ENCODE peak calls at places on chromosome 15, in six cellular contexts. W, B, G, L, R and F are unnamed samples.

GRCh38 chr15:40063563-40064011 is 24.6 kb upstream of the SRP14 start:
- DNase-seq in W (no peak), B (no peak), G (no peak), L (no peak), R (no peak), F (peak)

GRCh38 chr15:40536501-40536900 is 28.3 kb downstream of the CCDC32 start:
- DNase-seq in W (no peak), B (no peak), G (no peak), L (no peak), R (no peak), F (no peak)

GRCh38 chr15:58761010-58761388 is 10.1 kb upstream of the MINDY2 start:
- DNase-seq in W (no peak), B (no peak), G (no peak), L (peak), R (no peak), F (no peak)

GRCh38 chr15:45454825-45455224 is 67.7 kb downstream of the SLC30A4 start:
- DNase-seq in W (peak), B (peak), G (peak), L (peak), R (peak), F (peak)

GRCh38 chr15:62250176-62250575 is 85.1 kb upstream of the C2CD4B start:
- DNase-seq in W (no peak), B (no peak), G (no peak), L (no peak), R (no peak), F (no peak)

GRCh38 chr15:51888593-51889195 is 59.2 kb downstream of the TMOD3 start:
- DNase-seq in W (no peak), B (no peak), G (no peak), L (peak), R (no peak), F (no peak)

GRCh38 chr15:41950127-41950483 is 22.3 kb downstream of the EHD4 start:
- DNase-seq in W (no peak), B (no peak), G (no peak), L (no peak), R (no peak), F (no peak)

GRCh38 chr15:50143255-50143860 is 24.3 kb upstream of the ATP8B4 start:
- DNase-seq in W (no peak), B (no peak), G (no peak), L (no peak), R (no peak), F (no peak)

GRCh38 chr15:87762110-87762509 is 494.4 kb downstream of the NTRK3 start:
- DNase-seq in W (no peak), B (no peak), G (no peak), L (no peak), R (no peak), F (no peak)

GRCh38 chr15:56468271-56468912 is 3.5 kb upstream of the MNS1 start:
- DNase-seq in W (no peak), B (no peak), G (no peak), L (no peak), R (no peak), F (no peak)

GRCh38 chr15:67902579-67902979 is 62.7 kb upstream of the RNU6-1 start:
- DNase-seq in W (no peak), B (no peak), G (no peak), L (no peak), R (no peak), F (no peak)

GRCh38 chr15:94206463-94207167 is 24.7 kb upstream of the MCTP2 start:
- DNase-seq in W (peak), B (peak), G (peak), L (no peak), R (no peak), F (no peak)

GRCh38 chr15:78440375-78441373 is 2.7 kb downstream of the IREB2 start:
- DNase-seq in W (no peak), B (no peak), G (no peak), L (no peak), R (no peak), F (no peak)

GRCh38 chr15:45407786-45408185 is 29.4 kb upstream of the GATM start:
- DNase-seq in W (no peak), B (no peak), G (no peak), L (no peak), R (no peak), F (no peak)

GRCh38 chr15:52232327-52232726 is 41.1 kb upstream of the GNB5 start:
- DNase-seq in W (no peak), B (no peak), G (no peak), L (no peak), R (no peak), F (no peak)

GRCh38 chr15:36601497-36601932 is 22.1 kb downstream of the CDIN1 start:
- DNase-seq in W (no peak), B (no peak), G (peak), L (no peak), R (no peak), F (peak)

GRCh38 chr15:101556273-101556672 is 66.8 kb upstream of the PCSK6 start:
- DNase-seq in W (no peak), B (no peak), G (no peak), L (no peak), R (no peak), F (no peak)

GRCh38 chr15:47378527-47378926 is 338.8 kb upstream of the SEMA6D start:
- DNase-seq in W (no peak), B (no peak), G (no peak), L (no peak), R (no peak), F (no peak)

GRCh38 chr15:58473720-58474119 is 41.9 kb downstream of the LIPC start:
- DNase-seq in W (no peak), B (no peak), G (peak), L (peak), R (no peak), F (no peak)

GRCh38 chr15:95016511-95017219 is 785.3 kb downstream of the MCTP2 start:
- DNase-seq in W (no peak), B (no peak), G (no peak), L (no peak), R (no peak), F (no peak)

GRCh38 chr15:85603703-85604102 is 191.0 kb downstream of the KLHL25 start:
- DNase-seq in W (no peak), B (no peak), G (no peak), L (no peak), R (no peak), F (no peak)